ENCODE peak calls at places on chromosomes 5 and 9, in seven cellular contexts. D is EH, B is nephron progenitor cell, F is breast epithelium, S is progenitor cell of endocrine pancreas, M is HT1080, C is NCI-H1417 treated with DMSO at 0.1 percent for 48 hours. G is an unnamed sample.

GRCh38 chr5:36374275-36374862 is 72.7 kb upstream of the RANBP3L start:
- DNase-seq in C (no peak), F (no peak), M (peak), D (peak), S (no peak), B (no peak), G (no peak)

GRCh38 chr5:176647870-176648466 is 684 bp downstream of the TSPAN17 start:
- DNase-seq in C (no peak), F (peak), M (peak), B (peak), D (peak), S (no peak), G (peak)

GRCh38 chr9:107488400-107489143 is 997 bp downstream of the KLF4 start:
- DNase-seq in D (peak), F (peak), B (peak), S (peak), C (no peak), M (no peak), G (peak)

GRCh38 chr9:90970603-90971002 is 169.0 kb downstream of the SYK start:
- DNase-seq in C (no peak), M (peak), D (no peak), S (no peak), B (no peak), F (no peak), G (peak)

GRCh38 chr9:135480942-135481315 is 1.3 kb downstream of the PPP1R26 start:
- DNase-seq in C (no peak), B (no peak), S (no peak), M (no peak), F (no peak), D (no peak), G (no peak)

GRCh38 chr5:39376293-39376714 is 12.0 kb upstream of the C9 start:
- DNase-seq in M (peak), D (peak), B (peak), C (peak), S (no peak), F (no peak), G (peak)

GRCh38 chr9:71748280-71748743 is 20.0 kb downstream of the CEMIP2 start:
- DNase-seq in M (peak), B (no peak), C (no peak), F (no peak), D (peak), S (no peak), G (no peak)

GRCh38 chr5:35436441-35437057 is 181.1 kb upstream of the SPEF2 start:
- DNase-seq in S (no peak), F (no peak), C (peak), B (no peak), M (peak), D (peak), G (peak)

GRCh38 chr9:1202512-1203285 is 152.5 kb downstream of the DMRT2 start:
- DNase-seq in S (no peak), D (no peak), F (no peak), C (no peak), B (no peak), M (no peak), G (no peak)

GRCh38 chr9:102514541-102514940 is 480.6 kb upstream of the CYLC2 start:
- DNase-seq in M (peak), B (no peak), D (no peak), F (peak), C (no peak), S (no peak), G (no peak)

GRCh38 chr5:40021007-40021406 is 596.2 kb upstream of the DAB2 start:
- DNase-seq in S (no peak), F (no peak), M (no peak), D (peak), B (no peak), C (no peak), G (no peak)

GRCh38 chr9:92770005-92770995 is 5.7 kb upstream of the BICD2 start:
- DNase-seq in C (peak), M (no peak), S (no peak), D (no peak), F (no peak), B (no peak), G (peak)

G was measured in bronchial epithelial cell.